ENCODE peak calls at places on chromosomes 11 and 22, in ten cellular contexts. One of them, this sample, is unnamed.

GRCh38 chr22:17767236-17768065 is 6.8 kb downstream of the BID start:
- DNase-seq in GM04503: no peak
- DNase-seq in EH: no peak
- DNase-seq in NCI-H774: no peak
- DNase-seq in H9: no peak
- DNase-seq in body of pancreas: no peak
- DNase-seq in kidney glomerular epithelial cell: no peak
- DNase-seq in small intestine: no peak
- DNase-seq in progenitor cell of endocrine pancreas: no peak
- DNase-seq in amniotic stem cell: no peak
- DNase-seq in this sample: no peak

GRCh38 chr22:31284241-31284745 is 8.0 kb downstream of the PIK3IP1 start:
- DNase-seq in GM04503: no peak
- DNase-seq in EH: no peak
- DNase-seq in NCI-H774: no peak
- DNase-seq in H9: no peak
- DNase-seq in body of pancreas: no peak
- DNase-seq in kidney glomerular epithelial cell: no peak
- DNase-seq in small intestine: no peak
- DNase-seq in progenitor cell of endocrine pancreas: no peak
- DNase-seq in amniotic stem cell: no peak
- DNase-seq in this sample: no peak

GRCh38 chr11:34667810-34668582 is 47.1 kb downstream of the EHF start:
- DNase-seq in GM04503: no peak
- DNase-seq in EH: no peak
- DNase-seq in NCI-H774: peak; percentile 86
- DNase-seq in H9: no peak
- DNase-seq in body of pancreas: peak; percentile 20
- DNase-seq in kidney glomerular epithelial cell: no peak
- DNase-seq in small intestine: no peak
- DNase-seq in progenitor cell of endocrine pancreas: no peak
- DNase-seq in amniotic stem cell: no peak
- DNase-seq in this sample: no peak

GRCh38 chr22:35958334-35958733 is 70.3 kb downstream of the RBFOX2 start:
- DNase-seq in GM04503: no peak
- DNase-seq in EH: no peak
- DNase-seq in NCI-H774: no peak
- DNase-seq in H9: no peak
- DNase-seq in body of pancreas: no peak
- DNase-seq in kidney glomerular epithelial cell: no peak
- DNase-seq in small intestine: no peak
- DNase-seq in progenitor cell of endocrine pancreas: no peak
- DNase-seq in amniotic stem cell: no peak
- DNase-seq in this sample: no peak

GRCh38 chr11:74179234-74180126 is 8.4 kb downstream of the PPME1 start:
- DNase-seq in GM04503: no peak
- DNase-seq in EH: peak; percentile 52
- DNase-seq in NCI-H774: no peak
- DNase-seq in H9: no peak
- DNase-seq in body of pancreas: no peak
- DNase-seq in kidney glomerular epithelial cell: no peak
- DNase-seq in small intestine: peak; percentile 6
- DNase-seq in progenitor cell of endocrine pancreas: no peak
- DNase-seq in amniotic stem cell: no peak
- DNase-seq in this sample: no peak

GRCh38 chr22:19986410-19987341 is 29.9 kb downstream of the ARVCF start:
- DNase-seq in GM04503: no peak
- DNase-seq in EH: peak; percentile 75
- DNase-seq in NCI-H774: peak; percentile 64
- DNase-seq in H9: peak; percentile 82
- DNase-seq in body of pancreas: peak; percentile 79
- DNase-seq in kidney glomerular epithelial cell: peak; percentile 66
- DNase-seq in small intestine: peak; percentile 73
- DNase-seq in progenitor cell of endocrine pancreas: peak; percentile 69
- DNase-seq in amniotic stem cell: peak; percentile 35
- DNase-seq in this sample: peak; percentile 92

GRCh38 chr11:32082346-32082986 is 8.4 kb upstream of the RCN1 start:
- DNase-seq in GM04503: no peak
- DNase-seq in EH: no peak
- DNase-seq in NCI-H774: no peak
- DNase-seq in H9: no peak
- DNase-seq in body of pancreas: no peak
- DNase-seq in kidney glomerular epithelial cell: no peak
- DNase-seq in small intestine: no peak
- DNase-seq in progenitor cell of endocrine pancreas: no peak
- DNase-seq in amniotic stem cell: no peak
- DNase-seq in this sample: no peak

GRCh38 chr22:50503475-50504145 is 3.9 kb downstream of the LMF2 start:
- DNase-seq in GM04503: no peak
- DNase-seq in EH: no peak
- DNase-seq in NCI-H774: no peak
- DNase-seq in H9: peak; percentile 34
- DNase-seq in body of pancreas: peak; percentile 30
- DNase-seq in kidney glomerular epithelial cell: no peak
- DNase-seq in small intestine: no peak
- DNase-seq in progenitor cell of endocrine pancreas: no peak
- DNase-seq in amniotic stem cell: no peak
- DNase-seq in this sample: peak; percentile 49

GRCh38 chr11:130653838-130654601 is 205.6 kb downstream of the ADAMTS15 start:
- DNase-seq in GM04503: no peak
- DNase-seq in EH: peak; percentile 76
- DNase-seq in NCI-H774: no peak
- DNase-seq in H9: no peak
- DNase-seq in body of pancreas: peak; percentile 72
- DNase-seq in kidney glomerular epithelial cell: peak; percentile 80
- DNase-seq in small intestine: peak; percentile 41
- DNase-seq in progenitor cell of endocrine pancreas: no peak
- DNase-seq in amniotic stem cell: no peak
- DNase-seq in this sample: peak; percentile 30

GRCh38 chr22:19810381-19811141 is 44.1 kb downstream of the GNB1L start:
- DNase-seq in GM04503: peak; percentile 70
- DNase-seq in EH: peak; percentile 82
- DNase-seq in NCI-H774: no peak
- DNase-seq in H9: peak; percentile 32
- DNase-seq in body of pancreas: peak; percentile 7
- DNase-seq in kidney glomerular epithelial cell: peak; percentile 59
- DNase-seq in small intestine: no peak
- DNase-seq in progenitor cell of endocrine pancreas: no peak
- DNase-seq in amniotic stem cell: no peak
- DNase-seq in this sample: peak; percentile 44

GRCh38 chr11:33135216-33135615 is 26.1 kb downstream of the CSTF3 start:
- DNase-seq in GM04503: peak; percentile 72
- DNase-seq in EH: peak; percentile 86
- DNase-seq in NCI-H774: no peak
- DNase-seq in H9: no peak
- DNase-seq in body of pancreas: no peak
- DNase-seq in kidney glomerular epithelial cell: no peak
- DNase-seq in small intestine: no peak
- DNase-seq in progenitor cell of endocrine pancreas: no peak
- DNase-seq in amniotic stem cell: peak; percentile 58
- DNase-seq in this sample: no peak

GRCh38 chr11:114989536-114989935 is 311.2 kb downstream of the NXPE2 start:
- DNase-seq in GM04503: no peak
- DNase-seq in EH: no peak
- DNase-seq in NCI-H774: no peak
- DNase-seq in H9: no peak
- DNase-seq in body of pancreas: no peak
- DNase-seq in kidney glomerular epithelial cell: no peak
- DNase-seq in small intestine: no peak
- DNase-seq in progenitor cell of endocrine pancreas: no peak
- DNase-seq in amniotic stem cell: no peak
- DNase-seq in this sample: no peak

GRCh38 chr22:44452531-44453420 is 45.3 kb downstream of the RTL6 start:
- DNase-seq in GM04503: no peak
- DNase-seq in EH: no peak
- DNase-seq in NCI-H774: no peak
- DNase-seq in H9: no peak
- DNase-seq in body of pancreas: no peak
- DNase-seq in kidney glomerular epithelial cell: no peak
- DNase-seq in small intestine: no peak
- DNase-seq in progenitor cell of endocrine pancreas: no peak
- DNase-seq in amniotic stem cell: no peak
- DNase-seq in this sample: no peak

GRCh38 chr11:12170984-12171383 is 60.6 kb downstream of the MICAL2 start:
- DNase-seq in GM04503: peak; percentile 69
- DNase-seq in EH: peak; percentile 81
- DNase-seq in NCI-H774: no peak
- DNase-seq in H9: no peak
- DNase-seq in body of pancreas: no peak
- DNase-seq in kidney glomerular epithelial cell: no peak
- DNase-seq in small intestine: no peak
- DNase-seq in progenitor cell of endocrine pancreas: no peak
- DNase-seq in amniotic stem cell: no peak
- DNase-seq in this sample: no peak

GRCh38 chr22:41197046-41197807 is 7.9 kb upstream of the L3MBTL2 start:
- DNase-seq in GM04503: no peak
- DNase-seq in EH: peak; percentile 75
- DNase-seq in NCI-H774: peak; percentile 36
- DNase-seq in H9: peak; percentile 89
- DNase-seq in body of pancreas: peak; percentile 79
- DNase-seq in kidney glomerular epithelial cell: peak; percentile 45
- DNase-seq in small intestine: peak; percentile 81
- DNase-seq in progenitor cell of endocrine pancreas: peak; percentile 70
- DNase-seq in amniotic stem cell: peak; percentile 11
- DNase-seq in this sample: peak; percentile 89

GRCh38 chr22:29335656-29336055 is 20.2 kb upstream of the RASL10A start:
- DNase-seq in GM04503: no peak
- DNase-seq in EH: no peak
- DNase-seq in NCI-H774: no peak
- DNase-seq in H9: no peak
- DNase-seq in body of pancreas: no peak
- DNase-seq in kidney glomerular epithelial cell: no peak
- DNase-seq in small intestine: no peak
- DNase-seq in progenitor cell of endocrine pancreas: no peak
- DNase-seq in amniotic stem cell: no peak
- DNase-seq in this sample: no peak

GRCh38 chr11:19938051-19938856 is 222.0 kb downstream of the DBX1 start:
- DNase-seq in GM04503: no peak
- DNase-seq in EH: peak; percentile 65
- DNase-seq in NCI-H774: peak; percentile 41
- DNase-seq in H9: peak; percentile 59
- DNase-seq in body of pancreas: peak; percentile 62
- DNase-seq in kidney glomerular epithelial cell: no peak
- DNase-seq in small intestine: peak; percentile 34
- DNase-seq in progenitor cell of endocrine pancreas: peak; percentile 42
- DNase-seq in amniotic stem cell: no peak
- DNase-seq in this sample: peak; percentile 69

GRCh38 chr11:43758942-43759341 is 78.4 kb downstream of the HSD17B12 start:
- DNase-seq in GM04503: no peak
- DNase-seq in EH: no peak
- DNase-seq in NCI-H774: no peak
- DNase-seq in H9: no peak
- DNase-seq in body of pancreas: no peak
- DNase-seq in kidney glomerular epithelial cell: no peak
- DNase-seq in small intestine: no peak
- DNase-seq in progenitor cell of endocrine pancreas: no peak
- DNase-seq in amniotic stem cell: no peak
- DNase-seq in this sample: no peak

GRCh38 chr11:96015911-96016565 is 92.1 kb upstream of the MTMR2 start:
- DNase-seq in GM04503: no peak
- DNase-seq in EH: peak; percentile 18
- DNase-seq in NCI-H774: no peak
- DNase-seq in H9: peak; percentile 33
- DNase-seq in body of pancreas: no peak
- DNase-seq in kidney glomerular epithelial cell: no peak
- DNase-seq in small intestine: no peak
- DNase-seq in progenitor cell of endocrine pancreas: no peak
- DNase-seq in amniotic stem cell: no peak
- DNase-seq in this sample: no peak

GRCh38 chr11:109970516-109971183 is 122.5 kb upstream of the ZC3H12C start:
- DNase-seq in GM04503: no peak
- DNase-seq in EH: no peak
- DNase-seq in NCI-H774: no peak
- DNase-seq in H9: no peak
- DNase-seq in body of pancreas: no peak
- DNase-seq in kidney glomerular epithelial cell: no peak
- DNase-seq in small intestine: no peak
- DNase-seq in progenitor cell of endocrine pancreas: no peak
- DNase-seq in amniotic stem cell: no peak
- DNase-seq in this sample: no peak

GRCh38 chr11:98300777-98301176 is 720.0 kb upstream of the CNTN5 start:
- DNase-seq in GM04503: no peak
- DNase-seq in EH: no peak
- DNase-seq in NCI-H774: no peak
- DNase-seq in H9: no peak
- DNase-seq in body of pancreas: no peak
- DNase-seq in kidney glomerular epithelial cell: no peak
- DNase-seq in small intestine: peak; percentile 9
- DNase-seq in progenitor cell of endocrine pancreas: no peak
- DNase-seq in amniotic stem cell: no peak
- DNase-seq in this sample: no peak

GRCh38 chr11:2769779-2770555 is 70.2 kb upstream of the KCNQ1OT1 start:
- DNase-seq in GM04503: no peak
- DNase-seq in EH: no peak
- DNase-seq in NCI-H774: no peak
- DNase-seq in H9: no peak
- DNase-seq in body of pancreas: peak; percentile 10
- DNase-seq in kidney glomerular epithelial cell: no peak
- DNase-seq in small intestine: no peak
- DNase-seq in progenitor cell of endocrine pancreas: no peak
- DNase-seq in amniotic stem cell: no peak
- DNase-seq in this sample: peak; percentile 38

GRCh38 chr11:2651826-2652237 is 48.0 kb downstream of the KCNQ1OT1 start:
- DNase-seq in GM04503: no peak
- DNase-seq in EH: no peak
- DNase-seq in NCI-H774: no peak
- DNase-seq in H9: no peak
- DNase-seq in body of pancreas: no peak
- DNase-seq in kidney glomerular epithelial cell: no peak
- DNase-seq in small intestine: no peak
- DNase-seq in progenitor cell of endocrine pancreas: no peak
- DNase-seq in amniotic stem cell: no peak
- DNase-seq in this sample: peak; percentile 40

GRCh38 chr11:3080104-3080503 is 22.9 kb upstream of the CARS1 start:
- DNase-seq in GM04503: no peak
- DNase-seq in EH: no peak
- DNase-seq in NCI-H774: no peak
- DNase-seq in H9: no peak
- DNase-seq in body of pancreas: no peak
- DNase-seq in kidney glomerular epithelial cell: no peak
- DNase-seq in small intestine: no peak
- DNase-seq in progenitor cell of endocrine pancreas: no peak
- DNase-seq in amniotic stem cell: no peak
- DNase-seq in this sample: no peak

GRCh38 chr11:32259641-32260081 is 168.8 kb downstream of the RCN1 start:
- DNase-seq in GM04503: no peak
- DNase-seq in EH: peak; percentile 9
- DNase-seq in NCI-H774: no peak
- DNase-seq in H9: no peak
- DNase-seq in body of pancreas: no peak
- DNase-seq in kidney glomerular epithelial cell: no peak
- DNase-seq in small intestine: peak; percentile 7
- DNase-seq in progenitor cell of endocrine pancreas: no peak
- DNase-seq in amniotic stem cell: no peak
- DNase-seq in this sample: no peak

GRCh38 chr11:33533668-33534067 is 167.0 kb downstream of the C11orf91 start:
- DNase-seq in GM04503: no peak
- DNase-seq in EH: peak; percentile 48
- DNase-seq in NCI-H774: no peak
- DNase-seq in H9: no peak
- DNase-seq in body of pancreas: no peak
- DNase-seq in kidney glomerular epithelial cell: no peak
- DNase-seq in small intestine: no peak
- DNase-seq in progenitor cell of endocrine pancreas: no peak
- DNase-seq in amniotic stem cell: no peak
- DNase-seq in this sample: no peak

GRCh38 chr11:40203606-40204005 is 1255.8 kb downstream of the LRRC4C start:
- DNase-seq in GM04503: no peak
- DNase-seq in EH: no peak
- DNase-seq in NCI-H774: no peak
- DNase-seq in H9: no peak
- DNase-seq in body of pancreas: no peak
- DNase-seq in kidney glomerular epithelial cell: no peak
- DNase-seq in small intestine: no peak
- DNase-seq in progenitor cell of endocrine pancreas: no peak
- DNase-seq in amniotic stem cell: no peak
- DNase-seq in this sample: no peak

GRCh38 chr22:42743501-42743991 is 22.9 kb upstream of the A4GALT start:
- DNase-seq in GM04503: peak; percentile 95
- DNase-seq in EH: peak; percentile 63
- DNase-seq in NCI-H774: no peak
- DNase-seq in H9: no peak
- DNase-seq in body of pancreas: peak; percentile 42
- DNase-seq in kidney glomerular epithelial cell: no peak
- DNase-seq in small intestine: no peak
- DNase-seq in progenitor cell of endocrine pancreas: no peak
- DNase-seq in amniotic stem cell: no peak
- DNase-seq in this sample: no peak